ENCODE peak calls at places on chromosomes 11 and 22, in nine cellular contexts. P, H, N, F, K, M, A, T and R are unnamed samples.
A peak's percentile ranks its signal among the peaks of the same experiment; 100 is the strongest.

GRCh38 chr11:60863550-60864521 is 3.5 kb upstream of the ZP1 start:
- DNase-seq in P (no peak), H (no peak), N (peak; percentile 31), F (no peak), K (peak; percentile 28), M (peak; percentile 1), A (no peak), T (no peak), R (no peak)

GRCh38 chr11:5280582-5281102 is 10.9 kb upstream of the HBE1 start:
- DNase-seq in P (peak; percentile 97), H (peak; percentile 21), N (peak; percentile 80), F (peak; percentile 66), K (no peak), M (no peak), A (peak; percentile 100), T (peak; percentile 88), R (peak; percentile 99)

GRCh38 chr11:125410091-125410490 is 86.0 kb downstream of the FEZ1 start:
- DNase-seq in P (no peak), H (no peak), N (no peak), F (no peak), K (peak; percentile 49), M (no peak), A (no peak), T (peak; percentile 84), R (no peak)

GRCh38 chr11:116249561-116249960 is 523.2 kb downstream of the BUD13 start:
- DNase-seq in P (no peak), H (no peak), N (no peak), F (no peak), K (no peak), M (no peak), A (no peak), T (no peak), R (no peak)

GRCh38 chr11:117796456-117797428 is at the start of gene DSCAML1:
- DNase-seq in P (no peak), H (no peak), N (no peak), F (no peak), K (no peak), M (peak; percentile 55), A (no peak), T (peak; percentile 84), R (no peak)

GRCh38 chr11:34214961-34215805 is 109.8 kb downstream of the NAT10 start:
- DNase-seq in P (peak; percentile 72), H (no peak), N (no peak), F (no peak), K (no peak), M (no peak), A (peak; percentile 78), T (no peak), R (no peak)

GRCh38 chr22:30910358-30910757 is 58.2 kb downstream of the MORC2 start:
- DNase-seq in P (no peak), H (no peak), N (no peak), F (no peak), K (no peak), M (no peak), A (no peak), T (no peak), R (no peak)

GRCh38 chr11:8693010-8693551 is 10.5 kb downstream of the RPL27A start:
- DNase-seq in P (no peak), H (no peak), N (no peak), F (no peak), K (no peak), M (no peak), A (peak; percentile 57), T (no peak), R (no peak)

GRCh38 chr11:20634044-20634443 is 34.6 kb downstream of the SLC6A5 start:
- DNase-seq in P (no peak), H (no peak), N (no peak), F (no peak), K (no peak), M (peak; percentile 45), A (no peak), T (peak; percentile 66), R (no peak)

GRCh38 chr22:25069426-25069757 is 116.9 kb downstream of the KIAA1671 start:
- DNase-seq in P (no peak), H (no peak), N (no peak), F (no peak), K (no peak), M (no peak), A (no peak), T (no peak), R (no peak)

GRCh38 chr11:113204280-113204679 is 110.1 kb upstream of the TTC12 start:
- DNase-seq in P (no peak), H (no peak), N (no peak), F (peak; percentile 41), K (no peak), M (no peak), A (no peak), T (no peak), R (no peak)

GRCh38 chr11:76653674-76654309 is 16.8 kb downstream of the LRRC32 start:
- DNase-seq in P (peak; percentile 66), H (peak; percentile 38), N (peak; percentile 89), F (no peak), K (no peak), M (no peak), A (peak; percentile 95), T (peak; percentile 32), R (peak; percentile 94)

GRCh38 chr11:10597877-10598341 is 29.4 kb upstream of the LYVE1 start:
- DNase-seq in P (no peak), H (no peak), N (no peak), F (peak; percentile 44), K (no peak), M (no peak), A (peak; percentile 41), T (no peak), R (no peak)

GRCh38 chr11:116792869-116793475 is 1.3 kb upstream of the APOA5 start:
- DNase-seq in P (peak; percentile 76), H (no peak), N (no peak), F (no peak), K (no peak), M (no peak), A (peak; percentile 73), T (no peak), R (no peak)

GRCh38 chr11:130874955-130875531 is 41.2 kb downstream of the SNX19 start:
- DNase-seq in P (no peak), H (no peak), N (no peak), F (no peak), K (no peak), M (no peak), A (no peak), T (no peak), R (no peak)

GRCh38 chr11:26042113-26042512 is 289.8 kb upstream of the ANO3 start:
- DNase-seq in P (no peak), H (no peak), N (no peak), F (no peak), K (peak; percentile 41), M (no peak), A (no peak), T (no peak), R (no peak)

GRCh38 chr22:48453171-48453570 is 1374.5 kb downstream of the BRD1 start:
- DNase-seq in P (no peak), H (no peak), N (no peak), F (no peak), K (no peak), M (no peak), A (no peak), T (no peak), R (no peak)

GRCh38 chr11:1336836-1337646 is 27.6 kb upstream of the TOLLIP start:
- DNase-seq in P (no peak), H (peak; percentile 42), N (peak; percentile 81), F (no peak), K (peak; percentile 93), M (no peak), A (no peak), T (peak; percentile 82), R (no peak)

GRCh38 chr11:11998091-11998781 is 10.2 kb downstream of the DKK3 start:
- DNase-seq in P (peak; percentile 94), H (no peak), N (no peak), F (no peak), K (no peak), M (no peak), A (peak; percentile 95), T (no peak), R (peak; percentile 69)

DNA sequence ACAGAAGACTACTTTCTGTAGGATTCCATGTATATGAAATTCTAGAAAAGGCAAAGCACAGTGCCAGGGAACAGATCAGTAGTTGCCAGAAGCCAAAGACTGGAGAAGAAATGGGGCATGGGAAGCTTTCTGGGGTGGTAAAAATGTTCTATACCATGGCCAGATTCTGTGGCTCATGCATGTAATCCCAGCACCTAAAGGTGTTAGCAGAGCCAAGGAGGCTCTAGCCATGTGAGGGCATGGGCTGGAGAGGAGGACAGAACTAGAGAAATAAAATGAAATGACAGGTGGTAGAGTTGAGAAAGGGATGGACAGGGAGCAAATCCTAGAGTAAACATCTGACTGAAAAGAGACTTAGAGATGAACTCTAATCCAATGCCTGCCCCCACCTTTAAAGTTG is 26.9 kb upstream of the HMGXB4 start:
- DNase-seq in P (no peak), H (no peak), N (no peak), F (no peak), K (no peak), M (peak; percentile 39), A (no peak), T (peak; percentile 19), R (no peak)
- H3K27me3 ChIP-seq in P (peaks cover 12% of the 10 kb centered on the region), H (peaks cover 5% of the 10 kb centered on the region), N (no peaks in the 10 kb centered on the region), F (no peaks in the 10 kb centered on the region), K (peaks cover 6% of the 10 kb centered on the region), M (no peaks in the 10 kb centered on the region), A (peaks cover 25% of the 10 kb centered on the region), T (peaks cover 16% of the 10 kb centered on the region), R (peaks cover 5% of the 10 kb centered on the region)

DNA sequence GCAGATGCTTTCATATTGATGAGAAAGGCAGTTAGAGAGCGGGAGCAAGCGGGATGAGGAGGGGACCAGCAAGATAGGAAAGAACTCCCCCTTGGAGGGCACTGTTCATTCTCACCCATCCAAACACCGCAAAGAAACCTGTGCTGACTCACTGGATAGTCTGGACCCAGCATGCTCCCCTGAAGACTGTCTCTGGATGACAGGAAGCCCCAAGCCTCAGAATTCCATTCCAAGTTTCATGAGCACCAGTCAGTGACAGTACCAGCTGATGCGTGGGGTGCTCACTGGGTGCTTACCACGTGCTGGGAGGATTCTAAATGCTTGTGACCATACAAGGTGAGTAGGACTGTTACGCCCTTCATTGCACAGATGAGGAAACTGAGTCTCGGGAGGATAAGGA is 34.2 kb downstream of the MICAL3 start:
- DNase-seq in P (peak; percentile 50), H (no peak), N (no peak), F (no peak), K (no peak), M (no peak), A (no peak), T (no peak), R (no peak)
- H3K4me3 ChIP-seq in P (no peak overlapping the region), H (no peak overlapping the region), N (no peak overlapping the region), F (no peak overlapping the region), K (no peak overlapping the region), M (no peak overlapping the region), A (no peak overlapping the region), T (no peak overlapping the region), R (no peak overlapping the region)

DNA sequence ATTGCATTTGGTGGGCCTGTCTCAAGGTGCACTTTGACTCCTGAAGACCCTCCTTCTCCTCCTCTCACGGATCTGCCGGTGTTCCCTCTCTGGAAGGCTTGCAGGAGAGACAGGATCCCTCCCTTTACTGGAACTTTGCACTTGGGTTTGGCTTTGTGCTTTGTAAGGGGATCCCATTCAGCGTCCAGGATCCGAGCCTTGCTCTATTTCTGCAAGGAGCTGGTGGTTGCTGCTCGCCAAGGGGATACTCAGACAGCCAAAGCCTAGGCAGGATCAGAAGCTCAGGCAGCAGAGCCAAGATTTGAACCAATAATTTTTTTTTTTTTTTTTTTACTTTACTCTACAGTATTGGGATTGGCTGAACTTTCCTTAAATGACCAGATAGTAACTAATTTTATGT is 25.0 kb downstream of the BCR start:
- DNase-seq in P (no peak), H (no peak), N (no peak), F (no peak), K (peak; percentile 24), M (no peak), A (no peak), T (no peak), R (no peak)
- H3K27ac ChIP-seq in P (no peak overlapping the region), H (no peak overlapping the region), N (peak overlapping the region; percentile 81), F (no peak overlapping the region), K (no peak overlapping the region), M (no peak overlapping the region), A (no peak overlapping the region), T (no peak overlapping the region), R (no peak overlapping the region)

GRCh38 chr11:71156301-71156700 is 96.1 kb downstream of the SHANK2 start:
- DNase-seq in P (no peak), H (no peak), N (no peak), F (no peak), K (no peak), M (peak; percentile 58), A (no peak), T (no peak), R (no peak)
- H3K27me3 ChIP-seq in P (no peaks in the 10 kb centered on the region), H (no peaks in the 10 kb centered on the region), N (no peaks in the 10 kb centered on the region), F (no peaks in the 10 kb centered on the region), K (peaks cover 18% of the 10 kb centered on the region), M (no peaks in the 10 kb centered on the region), A (no peaks in the 10 kb centered on the region), T (no peaks in the 10 kb centered on the region), R (no peaks in the 10 kb centered on the region)